ENCODE peak calls at places on chromosomes 3 and 15, in five cellular contexts. B is kidney, Q is renal cortical epithelial cell, M is KBM-7, Z is Caki2. D is an unnamed sample.
A peak's percentile ranks its signal among the peaks of the same experiment; 100 is the strongest.

GRCh38 chr3:13072239-13073041 is 789 bp downstream of the IQSEC1 start:
- DNase-seq in B (no peak), Q (no peak), M (no peak), Z (no peak), D (no peak)

GRCh38 chr15:60679256-60679655 is 200.3 kb upstream of the ICE2 start:
- DNase-seq in B (no peak), Q (peak; percentile 79), M (no peak), Z (no peak), D (no peak)

GRCh38 chr3:184836090-184836785 is 24.3 kb downstream of the VPS8 start:
- DNase-seq in B (no peak), Q (no peak), M (no peak), Z (no peak), D (no peak)

GRCh38 chr3:41653575-41654239 is 308.2 kb downstream of the ULK4 start:
- DNase-seq in B (no peak), Q (peak; percentile 36), M (no peak), Z (peak; percentile 1), D (no peak)

GRCh38 chr15:66819084-66819483 is 117.0 kb downstream of the SMAD6 start:
- DNase-seq in B (no peak), Q (peak; percentile 55), M (no peak), Z (peak; percentile 43), D (no peak)

GRCh38 chr3:109338322-109338721 is 976 bp upstream of the DPPA4 start:
- DNase-seq in B (no peak), Q (no peak), M (no peak), Z (no peak), D (no peak)

GRCh38 chr3:149245738-149246451 is 24.3 kb upstream of the CP start:
- DNase-seq in B (no peak), Q (peak; percentile 83), M (no peak), Z (peak; percentile 25), D (no peak)

GRCh38 chr15:100688549-100689120 is 86.2 kb downstream of the ASB7 start:
- DNase-seq in B (no peak), Q (no peak), M (no peak), Z (no peak), D (no peak)

GRCh38 chr15:78055923-78056713 is 21.4 kb downstream of the TBC1D2B start:
- DNase-seq in B (peak; percentile 75), Q (no peak), M (no peak), Z (peak; percentile 12), D (no peak)

GRCh38 chr3:5366746-5367145 is 179.2 kb downstream of the EDEM1 start:
- DNase-seq in B (no peak), Q (no peak), M (no peak), Z (no peak), D (no peak)

GRCh38 chr15:41493205-41493901 is at the start of gene ITPKA:
- DNase-seq in B (peak; percentile 87), Q (peak; percentile 26), M (peak; percentile 88), Z (peak; percentile 82), D (no peak)

GRCh38 chr15:28974142-28974541 is 88.4 kb downstream of the APBA2 start:
- DNase-seq in B (no peak), Q (no peak), M (no peak), Z (no peak), D (no peak)

GRCh38 chr15:49135893-49136292 is 19.5 kb downstream of the COPS2 start:
- DNase-seq in B (no peak), Q (peak; percentile 92), M (no peak), Z (peak; percentile 79), D (no peak)